ENCODE peak calls at places on chromosome 7, in nine cellular contexts. Q is tibial artery, B is HFF-Myc, P is heart left ventricle, N is ovary, G is bronchial epithelial cell, C is astrocyte of the spinal cord, S is stomach, A is upper lobe of right lung. M is an unnamed sample.
A peak's percentile ranks its signal among the peaks of the same experiment; 100 is the strongest.

GRCh38 chr7:90708841-90709317 is 112.8 kb downstream of the CDK14 start:
- DNase-seq in Q (no peak), C (no peak), S (peak; percentile 62), B (no peak), A (no peak), G (no peak), N (no peak), P (no peak), M (no peak)

GRCh38 chr7:31052504-31052840 is 364 bp downstream of the ADCYAP1R1 start:
- DNase-seq in P (no peak), Q (no peak), N (no peak), G (no peak), C (no peak), B (no peak), S (no peak), A (no peak), M (no peak)

GRCh38 chr7:105388373-105389089 is at the start of gene SRPK2:
- DNase-seq in P (peak; percentile 91), S (peak; percentile 84), B (no peak), C (peak; percentile 72), Q (peak; percentile 67), N (peak; percentile 73), A (peak; percentile 92), G (no peak), M (no peak)

GRCh38 chr7:26143298-26144044 is 8.5 kb upstream of the NFE2L3 start:
- DNase-seq in P (no peak), A (no peak), S (no peak), Q (no peak), G (peak; percentile 60), B (no peak), N (no peak), C (no peak), M (no peak)

GRCh38 chr7:85135931-85136330 is 50.9 kb downstream of the SEMA3D start:
- DNase-seq in C (peak; percentile 68), S (no peak), N (no peak), A (no peak), P (no peak), G (no peak), Q (no peak), B (peak; percentile 44), M (peak; percentile 42)

GRCh38 chr7:111760043-111760442 is 197.8 kb upstream of the IMMP2L start:
- DNase-seq in A (no peak), Q (no peak), C (no peak), G (no peak), N (no peak), B (no peak), P (no peak), S (no peak), M (no peak)

GRCh38 chr7:155269766-155270585 is 27.7 kb upstream of the INSIG1 start:
- DNase-seq in P (no peak), N (no peak), G (no peak), A (no peak), B (no peak), S (no peak), Q (no peak), C (peak; percentile 29), M (no peak)

GRCh38 chr7:41816111-41816510 is 113.2 kb upstream of the INHBA start:
- DNase-seq in Q (no peak), N (no peak), C (peak; percentile 20), S (no peak), A (no peak), B (no peak), P (no peak), G (no peak), M (no peak)

GRCh38 chr7:96300487-96300886 is 21.4 kb downstream of the SLC25A13 start:
- DNase-seq in G (no peak), A (no peak), Q (no peak), B (no peak), S (no peak), C (peak; percentile 12), P (no peak), N (no peak), M (no peak)

GRCh38 chr7:22351329-22351692 is 5.6 kb downstream of the RAPGEF5 start:
- DNase-seq in Q (no peak), N (no peak), C (no peak), A (no peak), B (no peak), P (no peak), S (no peak), G (peak; percentile 10), M (no peak)

GRCh38 chr7:127251458-127252379 is 1.0 kb downstream of the GRM8 start:
- DNase-seq in G (peak; percentile 4), A (no peak), N (no peak), P (no peak), Q (no peak), C (no peak), B (no peak), S (no peak), M (no peak)

GRCh38 chr7:24826662-24827020 is 69.4 kb upstream of the GSDME start:
- DNase-seq in G (peak; percentile 50), S (no peak), C (peak; percentile 56), P (no peak), Q (no peak), A (no peak), N (no peak), B (no peak), M (no peak)

GRCh38 chr7:151280388-151281019 is 32.0 kb upstream of the SMARCD3 start:
- DNase-seq in P (no peak), N (no peak), G (no peak), C (no peak), B (no peak), Q (no peak), S (no peak), A (no peak), M (no peak)

GRCh38 chr7:100013328-100013676 is 2.1 kb upstream of the ZKSCAN1 start:
- DNase-seq in G (peak; percentile 82), N (no peak), C (no peak), S (no peak), P (no peak), B (no peak), A (no peak), Q (no peak), M (no peak)

GRCh38 chr7:19215421-19215820 is 70.2 kb upstream of the FERD3L start:
- DNase-seq in N (no peak), A (no peak), S (no peak), B (peak; percentile 26), Q (no peak), C (peak; percentile 93), G (no peak), P (no peak), M (peak; percentile 53)

GRCh38 chr7:130899071-130899451 is 165.1 kb upstream of the KLF14 start:
- DNase-seq in P (no peak), G (no peak), Q (no peak), N (no peak), A (no peak), B (no peak), C (no peak), S (no peak), M (no peak)

GRCh38 chr7:74289660-74290589 is 718 bp downstream of the CLIP2 start:
- DNase-seq in P (no peak), G (no peak), A (peak; percentile 76), N (peak; percentile 56), C (no peak), B (no peak), S (peak; percentile 50), Q (peak; percentile 59), M (no peak)

GRCh38 chr7:116543664-116544063 is 18.8 kb downstream of the CAV1 start:
- DNase-seq in Q (no peak), A (no peak), G (peak; percentile 61), B (peak; percentile 59), S (no peak), C (peak; percentile 48), N (no peak), P (no peak), M (no peak)

GRCh38 chr7:105723582-105723981 is 142.3 kb upstream of the EFCAB10 start:
- DNase-seq in C (no peak), S (no peak), B (no peak), P (no peak), A (no peak), N (peak; percentile 34), G (no peak), Q (no peak), M (no peak)

GRCh38 chr7:1257221-1257620 is 24.5 kb downstream of the UNCX start:
- DNase-seq in N (no peak), G (no peak), S (no peak), Q (no peak), C (no peak), B (no peak), P (peak; percentile 51), A (no peak), M (no peak)

GRCh38 chr7:16833373-16833772 is 28.6 kb upstream of the AGR2 start:
- DNase-seq in N (no peak), C (no peak), A (no peak), B (no peak), G (no peak), S (no peak), Q (no peak), P (no peak), M (no peak)
- H3K4me3 ChIP-seq in N (no peak overlapping the region), C (no peak overlapping the region), A (no peak overlapping the region), B (no peak overlapping the region), G (no peak overlapping the region), S (no peak overlapping the region), Q (no peak overlapping the region), P (no peak overlapping the region), M (no peak overlapping the region)

DNA sequence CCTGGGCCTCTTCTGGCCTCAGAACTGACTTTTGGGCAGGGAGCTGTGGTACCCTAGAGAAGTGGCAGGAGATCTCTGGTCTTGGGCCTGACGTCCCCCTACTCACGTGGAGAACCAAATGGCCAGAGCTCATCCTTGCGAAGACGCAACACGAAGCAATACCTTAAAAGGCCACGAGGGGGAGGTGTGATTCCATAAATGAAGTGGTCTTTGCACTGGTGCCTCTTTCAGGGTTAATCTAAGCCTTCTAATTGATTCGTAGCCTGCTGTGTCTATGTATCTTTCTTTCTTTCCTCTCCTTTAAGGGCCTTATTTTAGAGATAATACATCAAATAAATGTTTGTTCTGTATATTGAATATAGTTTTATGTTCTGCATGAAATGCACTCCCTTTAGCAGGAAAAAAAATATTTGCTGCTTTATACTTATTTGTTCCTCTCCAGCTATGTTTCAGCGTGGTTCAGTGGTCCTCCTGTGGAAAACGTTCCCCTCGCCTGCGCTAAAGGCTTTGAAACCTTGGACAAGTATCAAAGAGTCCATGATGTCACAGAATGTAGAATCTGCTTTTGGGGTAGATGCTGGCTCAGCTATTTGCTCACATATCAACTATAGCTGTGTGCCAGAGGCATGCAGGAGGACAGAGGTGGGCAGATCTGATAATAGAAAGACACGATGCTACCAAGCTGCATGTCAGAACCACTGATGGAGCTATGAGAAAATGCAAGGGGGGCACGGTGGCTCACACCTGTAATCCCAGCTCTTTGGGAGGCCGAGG is 41.0 kb downstream of the STRA8 start:
- DNase-seq in P (no peak), B (peak; percentile 71), N (peak; percentile 72), Q (peak; percentile 67), S (peak; percentile 72), A (no peak), C (peak; percentile 74), G (peak; percentile 69), M (peak; percentile 9)
- TF ChIP-seq CTCF in P (peak; percentile 84), B (peak; percentile 82), N (peak; percentile 60), Q (peak; percentile 76), S (peak; percentile 89), A (peak; percentile 91), C (peak; percentile 79), G (peak; percentile 80), M (peak; percentile 81)

GRCh38 chr7:29349362-29349761 is 154.8 kb downstream of the CHN2 start:
- DNase-seq in B (no peak), G (peak; percentile 79), P (no peak), Q (no peak), N (no peak), A (no peak), S (no peak), C (no peak), M (no peak)
- H3K4me3 ChIP-seq in B (no peak overlapping the region), G (no peak overlapping the region), P (no peak overlapping the region), Q (no peak overlapping the region), N (no peak overlapping the region), A (no peak overlapping the region), S (no peak overlapping the region), C (no peak overlapping the region), M (no peak overlapping the region)

GRCh38 chr7:66265566-66265965 is 60.4 kb downstream of the TPST1 start:
- DNase-seq in G (no peak), C (peak; percentile 40), P (no peak), S (no peak), N (no peak), B (no peak), Q (no peak), A (no peak), M (no peak)
- TF ChIP-seq CTCF in G (no peak), C (no peak), P (no peak), S (no peak), N (no peak), B (no peak), Q (no peak), A (no peak), M (no peak)

M was measured in AG04449.